ENCODE peak calls at places on chromosome 6, in ten cellular contexts. Q is NCI-H526, G is heart right ventricle, K is fibroblast of the aortic adventitia, J is ELR, M is AG08395, A is M059J, T is neural crest cell, R is non-pigmented ciliary epithelial cell, Z is GF-D8. L is an unnamed sample.

GRCh38 chr6:41519748-41520699 is 26.2 kb upstream of the FOXP4 start:
- DNase-seq in Q (no peak), G (no peak), K (no peak), J (no peak), M (no peak), A (no peak), T (no peak), R (no peak), Z (no peak), L (no peak)

GRCh38 chr6:11432713-11433450 is 104.7 kb upstream of the TMEM170B start:
- DNase-seq in Q (no peak), G (no peak), K (peak), J (peak), M (peak), A (peak), T (no peak), R (no peak), Z (no peak), L (peak)

GRCh38 chr6:14381225-14381887 is 263.8 kb downstream of the CD83 start:
- DNase-seq in Q (no peak), G (no peak), K (no peak), J (no peak), M (no peak), A (no peak), T (no peak), R (no peak), Z (no peak), L (no peak)

GRCh38 chr6:113211185-113211584 is 646.0 kb upstream of the MARCKS start:
- DNase-seq in Q (no peak), G (no peak), K (no peak), J (no peak), M (no peak), A (no peak), T (no peak), R (no peak), Z (no peak), L (no peak)

GRCh38 chr6:94052754-94053153 is 633.4 kb upstream of the EPHA7 start:
- DNase-seq in Q (peak), G (no peak), K (peak), J (no peak), M (no peak), A (no peak), T (no peak), R (no peak), Z (no peak), L (no peak)

GRCh38 chr6:3296537-3297453 is 38.0 kb downstream of the PSMG4 start:
- DNase-seq in Q (no peak), G (no peak), K (no peak), J (peak), M (no peak), A (peak), T (no peak), R (no peak), Z (no peak), L (no peak)

GRCh38 chr6:150881911-150882481 is 16.5 kb downstream of the MTHFD1L start:
- DNase-seq in Q (no peak), G (peak), K (peak), J (peak), M (peak), A (peak), T (peak), R (peak), Z (no peak), L (peak)

GRCh38 chr6:2085657-2086056 is 159.7 kb downstream of the GMDS start:
- DNase-seq in Q (no peak), G (no peak), K (no peak), J (no peak), M (no peak), A (no peak), T (no peak), R (no peak), Z (no peak), L (no peak)

GRCh38 chr6:13725570-13725969 is 13.9 kb upstream of the RANBP9 start:
- DNase-seq in Q (no peak), G (no peak), K (peak), J (peak), M (no peak), A (peak), T (no peak), R (no peak), Z (no peak), L (no peak)

GRCh38 chr6:118288355-118289124 is 259.6 kb upstream of the PLN start:
- DNase-seq in Q (no peak), G (no peak), K (peak), J (peak), M (peak), A (peak), T (no peak), R (no peak), Z (no peak), L (no peak)

GRCh38 chr6:130625825-130626500 is 201.2 kb upstream of the SMLR1 start:
- DNase-seq in Q (no peak), G (no peak), K (peak), J (peak), M (peak), A (peak), T (no peak), R (no peak), Z (no peak), L (peak)

GRCh38 chr6:161168281-161168891 is 105.5 kb downstream of the AGPAT4 start:
- DNase-seq in Q (no peak), G (no peak), K (peak), J (peak), M (peak), A (peak), T (no peak), R (peak), Z (no peak), L (peak)

GRCh38 chr6:17703256-17703694 is 3.5 kb downstream of the NUP153 start:
- DNase-seq in Q (no peak), G (no peak), K (peak), J (peak), M (peak), A (peak), T (no peak), R (no peak), Z (peak), L (peak)

GRCh38 chr6:112717401-112717800 is 370.3 kb downstream of the RFPL4B start:
- DNase-seq in Q (no peak), G (no peak), K (peak), J (no peak), M (no peak), A (no peak), T (no peak), R (no peak), Z (no peak), L (peak)

GRCh38 chr6:52363222-52363867 is 1.4 kb downstream of the PAQR8 start:
- DNase-seq in Q (no peak), G (no peak), K (peak), J (no peak), M (no peak), A (peak), T (no peak), R (no peak), Z (no peak), L (no peak)

GRCh38 chr6:140774080-140774505 is 1358.6 kb upstream of the GJE1 start:
- DNase-seq in Q (no peak), G (no peak), K (peak), J (peak), M (peak), A (peak), T (no peak), R (peak), Z (no peak), L (peak)

GRCh38 chr6:56416247-56416646 is 168.9 kb upstream of the COL21A1 start:
- DNase-seq in Q (no peak), G (no peak), K (peak), J (no peak), M (peak), A (no peak), T (no peak), R (no peak), Z (no peak), L (peak)

GRCh38 chr6:34284563-34285545 is 36.0 kb upstream of the SMIM29 start:
- DNase-seq in Q (no peak), G (peak), K (peak), J (no peak), M (peak), A (peak), T (peak), R (peak), Z (peak), L (peak)

GRCh38 chr6:150717419-150717818 is 117.7 kb downstream of the PLEKHG1 start:
- DNase-seq in Q (peak), G (no peak), K (no peak), J (no peak), M (no peak), A (no peak), T (no peak), R (no peak), Z (no peak), L (no peak)

GRCh38 chr6:12011276-12012112 is 618 bp upstream of the HIVEP1 start:
- DNase-seq in Q (peak), G (peak), K (peak), J (peak), M (peak), A (peak), T (peak), R (no peak), Z (peak), L (peak)

GRCh38 chr6:81531869-81532561 is 220.5 kb downstream of the TENT5A start:
- DNase-seq in Q (no peak), G (no peak), K (no peak), J (no peak), M (no peak), A (peak), T (no peak), R (peak), Z (no peak), L (no peak)

GRCh38 chr6:111306104-111306888 is 176.7 kb downstream of the REV3L start:
- DNase-seq in Q (peak), G (no peak), K (no peak), J (no peak), M (no peak), A (no peak), T (no peak), R (no peak), Z (no peak), L (no peak)

GRCh38 chr6:31738048-31738979 is 1.5 kb upstream of the MSH5 start:
- DNase-seq in Q (peak), G (no peak), K (peak), J (peak), M (peak), A (peak), T (no peak), R (peak), Z (peak), L (peak)

GRCh38 chr6:155041781-155042279 is 46.7 kb downstream of the TIAM2 start:
- DNase-seq in Q (no peak), G (no peak), K (peak), J (no peak), M (no peak), A (no peak), T (no peak), R (no peak), Z (no peak), L (no peak)

GRCh38 chr6:21616005-21616404 is 22.5 kb downstream of the SOX4 start:
- DNase-seq in Q (no peak), G (no peak), K (no peak), J (no peak), M (no peak), A (peak), T (no peak), R (no peak), Z (no peak), L (no peak)

GRCh38 chr6:52509281-52510212 is 67.3 kb downstream of the TRAM2 start:
- DNase-seq in Q (peak), G (no peak), K (no peak), J (peak), M (peak), A (peak), T (no peak), R (no peak), Z (no peak), L (peak)

GRCh38 chr6:159505140-159505922 is 187.7 kb downstream of the SOD2 start:
- DNase-seq in Q (no peak), G (peak), K (peak), J (no peak), M (no peak), A (no peak), T (no peak), R (no peak), Z (no peak), L (no peak)

GRCh38 chr6:37103169-37104039 is 66.5 kb upstream of the PIM1 start:
- DNase-seq in Q (peak), G (peak), K (peak), J (peak), M (peak), A (peak), T (no peak), R (no peak), Z (no peak), L (peak)

GRCh38 chr6:160088069-160088773 is 33.4 kb upstream of the SLC22A1 start:
- DNase-seq in Q (peak), G (peak), K (peak), J (peak), M (peak), A (peak), T (peak), R (peak), Z (no peak), L (peak)

GRCh38 chr6:157456524-157456829 is 75.5 kb downstream of the ZDHHC14 start:
- DNase-seq in Q (no peak), G (no peak), K (no peak), J (no peak), M (no peak), A (no peak), T (no peak), R (no peak), Z (peak), L (no peak)

GRCh38 chr6:39836621-39837020 is 44.4 kb downstream of the DAAM2 start:
- DNase-seq in Q (no peak), G (no peak), K (peak), J (no peak), M (peak), A (no peak), T (no peak), R (no peak), Z (no peak), L (peak)

GRCh38 chr6:100923481-100923880 is 42.4 kb upstream of the ASCC3 start:
- DNase-seq in Q (no peak), G (no peak), K (no peak), J (no peak), M (no peak), A (peak), T (no peak), R (no peak), Z (no peak), L (no peak)

GRCh38 chr6:121437861-121438651 is 2.6 kb downstream of the GJA1 start:
- DNase-seq in Q (no peak), G (peak), K (peak), J (peak), M (peak), A (peak), T (no peak), R (peak), Z (no peak), L (peak)

GRCh38 chr6:127618729-127619128 is 41.8 kb downstream of the C6orf58 start:
- DNase-seq in Q (no peak), G (no peak), K (peak), J (peak), M (no peak), A (peak), T (no peak), R (no peak), Z (no peak), L (no peak)

GRCh38 chr6:17584241-17584803 is 15.8 kb upstream of the FAM8A1 start:
- DNase-seq in Q (peak), G (no peak), K (peak), J (peak), M (peak), A (peak), T (peak), R (no peak), Z (peak), L (peak)

GRCh38 chr6:136647363-136647763 is 97.1 kb upstream of the MAP7 start:
- DNase-seq in Q (no peak), G (no peak), K (peak), J (peak), M (peak), A (peak), T (no peak), R (peak), Z (no peak), L (peak)

GRCh38 chr6:41092421-41093140 is 19.8 kb downstream of the NFYA start:
- DNase-seq in Q (peak), G (no peak), K (peak), J (peak), M (peak), A (peak), T (no peak), R (no peak), Z (peak), L (peak)

GRCh38 chr6:21846541-21847451 is 253.2 kb downstream of the SOX4 start:
- DNase-seq in Q (peak), G (no peak), K (no peak), J (no peak), M (no peak), A (no peak), T (peak), R (no peak), Z (no peak), L (no peak)